ENCODE peak calls at places on chromosomes 3 and 15, in seven cellular contexts. U, Q, T, E, M, B and V are unnamed samples.

GRCh38 chr15:95304116-95304873 is 1026.2 kb upstream of the NR2F2 start:
- DNase-seq in U (no peak), E (no peak), T (no peak), M (no peak), B (peak; percentile 90), Q (peak; percentile 92), V (no peak)

GRCh38 chr3:11498646-11499045 is 145.1 kb downstream of the VGLL4 start:
- DNase-seq in Q (peak; percentile 78), E (peak; percentile 16), M (no peak), T (no peak), U (no peak), B (peak; percentile 71), V (no peak)

GRCh38 chr3:168914662-168915061 is 748.9 kb downstream of the MECOM start:
- DNase-seq in T (peak; percentile 14), E (no peak), B (no peak), M (no peak), Q (peak; percentile 6), U (no peak), V (no peak)

GRCh38 chr15:101454365-101454764 is 35.1 kb downstream of the PCSK6 start:
- DNase-seq in Q (no peak), M (no peak), U (no peak), T (no peak), B (no peak), E (no peak), V (no peak)

GRCh38 chr3:65672876-65673815 is 365.6 kb downstream of the MAGI1 start:
- DNase-seq in M (peak; percentile 78), Q (peak; percentile 57), T (peak; percentile 64), E (peak; percentile 54), B (peak; percentile 46), U (peak; percentile 50), V (peak; percentile 48)

GRCh38 chr3:113002676-113003075 is 11.9 kb downstream of the GTPBP8 start:
- DNase-seq in E (no peak), M (no peak), B (no peak), T (peak; percentile 73), U (no peak), Q (no peak), V (no peak)

GRCh38 chr15:35290301-35290721 is 205.2 kb upstream of the NANOGP8 start:
- DNase-seq in U (no peak), E (no peak), T (no peak), M (no peak), B (peak; percentile 15), Q (no peak), V (no peak)

GRCh38 chr3:50238549-50239026 is 2.6 kb downstream of the GNAI2 start:
- DNase-seq in E (no peak), T (peak; percentile 57), M (no peak), U (no peak), B (no peak), Q (no peak), V (no peak)

GRCh38 chr3:52721002-52721741 is 15.3 kb downstream of the SPCS1 start:
- DNase-seq in T (no peak), E (no peak), B (peak; percentile 28), Q (no peak), U (no peak), M (no peak), V (no peak)

GRCh38 chr3:16522820-16523219 is 9.3 kb upstream of the RFTN1 start:
- DNase-seq in U (no peak), B (no peak), E (no peak), T (no peak), Q (no peak), M (no peak), V (no peak)

GRCh38 chr15:67097893-67098740 is 32.7 kb downstream of the SMAD3 start:
- DNase-seq in Q (peak; percentile 52), M (no peak), T (no peak), E (no peak), U (no peak), B (peak; percentile 85), V (no peak)

GRCh38 chr3:15205482-15205933 is 538 bp upstream of the CAPN7 start:
- DNase-seq in Q (no peak), M (no peak), U (no peak), E (no peak), T (no peak), B (no peak), V (no peak)

GRCh38 chr3:15205934-15206661 is at the start of gene CAPN7:
- DNase-seq in U (peak; percentile 87), T (peak; percentile 91), B (peak; percentile 93), E (peak; percentile 95), Q (peak; percentile 91), M (peak; percentile 86), V (peak; percentile 91)

GRCh38 chr3:15207836-15208504 is 1.9 kb downstream of the CAPN7 start:
- DNase-seq in M (no peak), T (no peak), U (no peak), Q (peak; percentile 17), B (peak; percentile 53), E (no peak), V (no peak)

GRCh38 chr3:15206662-15207576 is 873 bp downstream of the CAPN7 start:
- DNase-seq in B (peak; percentile 57), Q (peak; percentile 43), M (no peak), T (peak; percentile 32), U (peak; percentile 68), E (peak; percentile 12), V (peak; percentile 17)

DNA sequence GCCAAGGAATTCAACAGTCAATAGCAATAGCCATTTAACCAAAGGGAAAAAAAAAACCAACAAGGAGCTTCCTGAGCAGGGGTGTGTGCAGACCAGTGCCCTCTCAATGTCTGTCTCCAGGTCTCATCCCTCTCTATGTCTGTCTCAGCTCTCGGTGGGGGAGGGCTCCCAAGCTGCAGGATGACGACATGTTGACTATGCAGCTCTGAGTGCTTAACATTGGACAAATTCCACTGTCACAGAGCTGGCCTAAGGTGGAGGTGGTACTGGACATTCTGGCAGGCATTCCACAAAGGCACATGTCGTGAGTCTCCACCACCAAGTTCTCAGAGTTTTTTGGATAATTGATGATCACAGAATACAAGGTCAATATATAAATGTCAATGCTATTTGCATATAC is 2.0 kb upstream of the CAPN7 start:
- DNase-seq in E (peak; percentile 71), M (no peak), Q (peak; percentile 43), T (peak; percentile 8), U (no peak), B (peak; percentile 41), V (no peak)
- H2AK5ac ChIP-seq in E (no peak overlapping the region), M (no peak overlapping the region), Q (no peak overlapping the region), T (no peak overlapping the region), U (no peak overlapping the region), B (no peak overlapping the region), V (no peak overlapping the region)

DNA sequence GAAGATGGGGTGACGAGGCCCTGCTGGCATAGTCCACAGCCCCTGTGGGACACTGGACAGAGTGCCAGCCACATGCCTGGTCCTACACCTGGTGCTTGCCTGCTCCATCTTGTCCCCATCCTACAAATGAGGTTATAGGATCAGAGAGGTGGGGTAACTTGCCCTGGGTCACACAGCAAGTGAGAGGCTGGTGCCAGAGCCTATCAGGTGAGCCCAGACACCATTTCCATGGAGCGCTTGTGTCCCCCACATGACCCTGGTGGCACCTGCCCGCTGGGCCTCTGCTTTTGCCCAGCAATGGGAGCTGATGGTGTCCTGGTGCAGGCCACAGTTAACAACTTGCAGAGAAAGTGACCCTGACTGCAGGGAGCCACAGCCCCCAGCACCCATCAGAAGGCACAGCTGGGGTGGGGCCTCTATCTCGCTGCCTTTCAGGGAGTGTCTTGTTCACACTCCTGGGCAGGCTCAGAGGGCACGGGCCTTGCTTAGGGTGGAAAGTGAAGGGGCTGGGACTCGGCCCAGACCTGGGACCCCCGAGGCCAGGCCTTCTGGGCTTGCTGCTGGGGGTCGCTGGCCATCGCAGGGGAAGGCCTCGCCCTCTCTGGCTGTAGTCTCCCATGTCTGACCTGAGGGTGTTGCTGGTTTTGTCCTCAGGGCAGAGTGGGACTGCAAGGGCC is 7.2 kb downstream of the PLXNA1 start:
- DNase-seq in Q (no peak), B (no peak), U (no peak), T (no peak), E (peak; percentile 18), M (no peak), V (no peak)
- H2BK120ac ChIP-seq in Q (no peak overlapping the region), B (no peak overlapping the region), U (no peak overlapping the region), T (no peak overlapping the region), E (no peak overlapping the region), M (no peak overlapping the region), V (no peak overlapping the region)

GRCh38 chr15:74129411-74130088 is 836 bp upstream of the ISLR2 start:
- DNase-seq in M (peak; percentile 71), Q (no peak), T (peak; percentile 64), E (no peak), U (peak; percentile 73), B (no peak), V (no peak)
- H2AK5ac ChIP-seq in M (no peak overlapping the region), Q (no peak overlapping the region), T (no peak overlapping the region), E (no peak overlapping the region), U (no peak overlapping the region), B (no peak overlapping the region), V (peak overlapping the region; percentile 91)

DNA sequence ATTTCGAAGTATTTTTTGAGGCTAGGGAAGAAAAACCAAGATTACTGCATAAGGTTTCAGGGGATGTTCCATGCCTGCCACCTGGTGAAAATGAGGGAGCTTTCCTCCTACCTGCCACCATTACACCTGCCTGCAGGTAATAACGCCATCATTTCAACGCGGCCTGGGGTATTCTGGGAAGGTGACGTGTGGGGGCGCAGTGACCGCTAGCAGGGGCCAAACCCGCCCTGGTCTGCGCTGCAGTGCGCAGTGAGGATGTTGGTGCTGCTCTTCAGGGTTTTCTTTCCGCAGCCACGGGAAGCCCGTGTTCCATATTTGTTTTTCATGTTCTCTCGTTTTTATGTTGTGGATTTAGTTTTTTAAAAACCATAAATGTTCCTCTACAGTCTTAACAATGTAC is 37.4 kb upstream of the SNRPN start:
- DNase-seq in Q (no peak), M (no peak), E (no peak), B (no peak), U (peak; percentile 43), T (no peak), V (no peak)
- H2BK120ac ChIP-seq in Q (no peak overlapping the region), M (no peak overlapping the region), E (no peak overlapping the region), B (no peak overlapping the region), U (no peak overlapping the region), T (no peak overlapping the region), V (no peak overlapping the region)

GRCh38 chr3:188780188-188781147 is 391.3 kb upstream of the TPRG1 start:
- DNase-seq in M (no peak), B (peak; percentile 75), E (no peak), Q (no peak), T (no peak), U (no peak), V (no peak)

GRCh38 chr3:188779537-188779936 is 392.2 kb upstream of the TPRG1 start:
- DNase-seq in E (no peak), U (no peak), Q (peak; percentile 18), T (no peak), M (no peak), B (no peak), V (no peak)

GRCh38 chr3:188775412-188775811 is 396.4 kb upstream of the TPRG1 start:
- DNase-seq in Q (no peak), E (no peak), B (no peak), U (no peak), T (no peak), M (no peak), V (no peak)

GRCh38 chr3:188772886-188773285 is 398.9 kb upstream of the TPRG1 start:
- DNase-seq in T (no peak), U (no peak), B (peak; percentile 91), M (no peak), E (no peak), Q (peak; percentile 97), V (no peak)

GRCh38 chr3:188776447-188776846 is 395.3 kb upstream of the TPRG1 start:
- DNase-seq in T (peak; percentile 28), B (no peak), Q (peak; percentile 21), U (no peak), E (no peak), M (no peak), V (no peak)
- H2AK5ac ChIP-seq in T (no peak overlapping the region), B (no peak overlapping the region), Q (no peak overlapping the region), U (no peak overlapping the region), E (no peak overlapping the region), M (no peak overlapping the region), V (no peak overlapping the region)